ENCODE peak calls at places on chromosomes 4 and X, in four cellular contexts. I is ecto neural progenitor cell; V is stomach; Z is stimulated activated CD4-positive, alpha-beta T cell treated with anti-CD3 and anti-CD28 coated beads, Interleukin-1b, Interleukin-23, amount 100 ng/mL, for 1 hour. G is an unnamed sample.

GRCh38 chr4:183262776-183263100 is 57.3 kb downstream of the CLDN22 start:
- DNase-seq in I (no peak), V (no peak), Z (no peak), G (peak)

GRCh38 chr4:176778063-176778462 is 14.7 kb downstream of the VEGFC start:
- DNase-seq in I (no peak), V (no peak), Z (no peak), G (peak)

GRCh38 chr4:113758361-113758760 is 3.2 kb downstream of the CAMK2D start:
- DNase-seq in I (no peak), V (no peak), Z (no peak), G (peak)

GRCh38 chrX:46477435-46477834 is 67.8 kb downstream of the ZNF674 start:
- DNase-seq in I (no peak), V (no peak), Z (no peak), G (no peak)

GRCh38 chr4:113636438-113636818 is 125.1 kb downstream of the CAMK2D start:
- DNase-seq in I (no peak), V (no peak), Z (no peak), G (no peak)

GRCh38 chrX:136839196-136839595 is 41.3 kb downstream of the RBMX start:
- DNase-seq in I (no peak), V (no peak), Z (no peak), G (no peak)

GRCh38 chrX:121256653-121257052 is 209.2 kb downstream of the GLUD2 start:
- DNase-seq in I (no peak), V (no peak), Z (no peak), G (peak)

GRCh38 chr4:4585012-4585670 is 43.3 kb upstream of the STX18 start:
- DNase-seq in I (no peak), V (no peak), Z (no peak), G (peak)

GRCh38 chrX:79369871-79370270 is 2.7 kb upstream of the ITM2A start:
- DNase-seq in I (no peak), V (no peak), Z (no peak), G (no peak)

GRCh38 chrX:17414839-17415238 is 39.8 kb downstream of the NHS start:
- DNase-seq in I (peak), V (peak), Z (no peak), G (no peak)

GRCh38 chr4:8365951-8366350 is 74.6 kb downstream of the ACOX3 start:
- DNase-seq in I (no peak), V (no peak), Z (no peak), G (no peak)

GRCh38 chr4:139872274-139872673 is 206.7 kb downstream of the MGST2 start:
- DNase-seq in I (no peak), V (no peak), Z (no peak), G (peak)

GRCh38 chr4:48944659-48945290 is 38.2 kb upstream of the OCIAD2 start:
- DNase-seq in I (no peak), V (peak), Z (no peak), G (no peak)

GRCh38 chr4:169060396-169061081 is 50.5 kb upstream of the CBR4 start:
- DNase-seq in I (no peak), V (no peak), Z (no peak), G (no peak)

GRCh38 chr4:128525939-128526630 is 238.5 kb upstream of the PGRMC2 start:
- DNase-seq in I (no peak), V (no peak), Z (no peak), G (peak)

GRCh38 chrX:115895678-115896329 is 274.7 kb upstream of the AGTR2 start:
- DNase-seq in I (no peak), V (no peak), Z (no peak), G (no peak)

GRCh38 chrX:1727531-1728027 is 112.7 kb downstream of the ASMT start:
- DNase-seq in I (peak), V (no peak), Z (no peak), G (peak)

GRCh38 chr4:6815029-6815836 is 32.7 kb downstream of the KIAA0232 start:
- DNase-seq in I (no peak), V (no peak), Z (no peak), G (no peak)

GRCh38 chr4:82509029-82509428 is 52.8 kb downstream of the TMEM150C start:
- DNase-seq in I (no peak), V (no peak), Z (no peak), G (no peak)

GRCh38 chr4:80036949-80037348 is 36.1 kb downstream of the ANTXR2 start:
- DNase-seq in I (no peak), V (no peak), Z (no peak), G (peak)

GRCh38 chr4:166197166-166197565 is 324.1 kb downstream of the TLL1 start:
- DNase-seq in I (no peak), V (no peak), Z (no peak), G (no peak)

GRCh38 chr4:139607302-139608060 is 51.5 kb upstream of the SETD7 start:
- DNase-seq in I (no peak), V (no peak), Z (no peak), G (no peak)

GRCh38 chr4:123381996-123382395 is 14.6 kb upstream of the SPRY1 start:
- DNase-seq in I (no peak), V (no peak), Z (no peak), G (no peak)

GRCh38 chrX:140432328-140433025 is 72.4 kb downstream of the SOX3 start:
- DNase-seq in I (no peak), V (peak), Z (no peak), G (no peak)

GRCh38 chr4:159312236-159312635 is 209.4 kb downstream of the RAPGEF2 start:
- DNase-seq in I (no peak), V (no peak), Z (no peak), G (peak)

GRCh38 chr4:85486425-85487101 is 11.6 kb downstream of the ARHGAP24 start:
- DNase-seq in I (no peak), V (no peak), Z (no peak), G (peak)

GRCh38 chr4:102174800-102175199 is 170.5 kb downstream of the SLC39A8 start:
- DNase-seq in I (no peak), V (no peak), Z (no peak), G (peak)